ENCODE peak calls at places on chromosome 19, in four cellular contexts. B is uterus, A is heart right ventricle, L is left ventricle myocardium inferior. Y is an unnamed sample.

GRCh38 chr19:29645911-29646310 is 19.4 kb upstream of the PLEKHF1 start:
- DNase-seq in L (peak; percentile 48), A (peak; percentile 61), B (peak; percentile 47), Y (no peak)

GRCh38 chr19:36849701-36850645 is 703 bp upstream of the ZNF345 start:
- DNase-seq in B (peak; percentile 88), A (peak; percentile 94), L (peak; percentile 91), Y (peak; percentile 94)

GRCh38 chr19:850221-850978 is 1.7 kb upstream of the ELANE start:
- DNase-seq in B (peak; percentile 94), L (peak; percentile 93), A (peak; percentile 90), Y (peak; percentile 94)

GRCh38 chr19:39142655-39143054 is 17.1 kb downstream of the PAK4 start:
- DNase-seq in L (no peak), A (no peak), B (no peak), Y (no peak)

GRCh38 chr19:50003810-50004419 is 21.3 kb downstream of the VRK3 start:
- DNase-seq in L (no peak), B (peak; percentile 56), A (peak; percentile 16), Y (peak; percentile 82)

GRCh38 chr19:33558846-33559245 is 37.3 kb upstream of the PEPD start:
- DNase-seq in B (no peak), A (no peak), L (no peak), Y (no peak)

GRCh38 chr19:48170817-48171347 is 402 bp downstream of the ZSWIM9 start:
- DNase-seq in B (no peak), A (no peak), L (no peak), Y (no peak)

GRCh38 chr19:3057275-3057714 is 5.0 kb downstream of the TLE5 start:
- DNase-seq in L (peak; percentile 88), B (peak; percentile 93), A (peak; percentile 86), Y (peak; percentile 95)

GRCh38 chr19:35166100-35167063 is 11.8 kb downstream of the FXYD5 start:
- DNase-seq in L (no peak), B (no peak), A (no peak), Y (no peak)

GRCh38 chr19:13622727-13623126 is 116.4 kb upstream of the CACNA1A start:
- DNase-seq in A (no peak), B (no peak), L (no peak), Y (no peak)

GRCh38 chr19:3005345-3005744 is 23.7 kb downstream of the TLE2 start:
- DNase-seq in B (no peak), L (no peak), A (no peak), Y (no peak)

GRCh38 chr19:48717059-48717395 is 2.5 kb downstream of the MAMSTR start:
- DNase-seq in A (no peak), L (no peak), B (no peak), Y (no peak)

GRCh38 chr19:40298026-40298425 is 12.9 kb upstream of the AKT2 start:
- DNase-seq in B (no peak), A (no peak), L (no peak), Y (no peak)

GRCh38 chr19:35269425-35270117 is 809 bp downstream of the USF2 start:
- DNase-seq in L (peak; percentile 88), B (peak; percentile 82), A (peak; percentile 88), Y (peak; percentile 87)

GRCh38 chr19:32563761-32564160 is 17.2 kb upstream of the PDCD5 start:
- DNase-seq in B (no peak), L (no peak), A (no peak), Y (no peak)

GRCh38 chr19:5985098-5985783 is 7.3 kb upstream of the RANBP3 start:
- DNase-seq in B (no peak), A (no peak), L (no peak), Y (no peak)
- H3K27ac ChIP-seq in B (no peak overlapping the region), A (no peak overlapping the region), L (no peak overlapping the region), Y (peak overlapping the region; percentile 83)

DNA sequence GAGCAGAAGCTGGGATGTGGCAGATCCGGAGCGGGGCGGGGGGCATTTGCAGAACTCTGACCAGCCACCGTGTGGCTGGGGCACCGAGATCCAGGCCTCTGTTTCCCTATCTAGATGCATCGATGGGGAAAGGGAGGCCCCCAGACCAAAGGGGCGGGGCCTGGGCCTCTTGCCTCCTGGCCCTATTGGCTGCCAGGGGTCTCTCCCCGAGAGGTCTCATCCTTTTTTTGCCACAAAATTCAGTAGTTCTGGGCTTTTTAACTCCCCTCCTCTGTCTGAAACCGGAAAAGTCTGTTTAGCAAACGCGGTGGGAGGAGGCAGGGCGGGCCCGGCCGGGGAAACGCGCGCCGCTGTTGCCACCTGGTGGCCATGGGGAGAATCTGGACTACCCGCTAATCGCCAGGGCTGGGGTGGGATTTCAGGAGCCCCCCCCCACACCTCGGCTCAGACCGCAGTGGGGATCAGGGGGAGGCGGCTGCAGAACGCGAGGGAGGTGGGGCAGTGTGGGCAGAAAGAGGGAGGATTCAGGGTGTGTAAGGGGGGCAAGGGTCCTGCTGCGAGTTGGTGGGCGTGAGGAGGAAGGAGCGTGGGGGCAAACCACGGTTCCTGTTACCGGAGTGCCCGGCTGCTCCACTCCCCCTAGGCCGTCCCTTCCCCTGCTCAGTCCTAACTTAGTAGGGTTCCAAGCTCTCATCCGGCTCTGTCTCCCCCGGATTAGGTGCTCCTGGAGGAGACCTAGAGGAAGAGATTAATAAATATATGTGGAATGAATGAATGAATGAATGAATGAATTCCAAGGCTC is 28.3 kb downstream of the IL12RB1 start:
- DNase-seq in A (peak; percentile 84), L (peak; percentile 82), B (peak; percentile 74), Y (peak; percentile 86)
- H3K4me3 ChIP-seq in A (no peak overlapping the region), L (peak overlapping the region; percentile 51), B (no peak overlapping the region), Y (peak overlapping the region; percentile 47)

DNA sequence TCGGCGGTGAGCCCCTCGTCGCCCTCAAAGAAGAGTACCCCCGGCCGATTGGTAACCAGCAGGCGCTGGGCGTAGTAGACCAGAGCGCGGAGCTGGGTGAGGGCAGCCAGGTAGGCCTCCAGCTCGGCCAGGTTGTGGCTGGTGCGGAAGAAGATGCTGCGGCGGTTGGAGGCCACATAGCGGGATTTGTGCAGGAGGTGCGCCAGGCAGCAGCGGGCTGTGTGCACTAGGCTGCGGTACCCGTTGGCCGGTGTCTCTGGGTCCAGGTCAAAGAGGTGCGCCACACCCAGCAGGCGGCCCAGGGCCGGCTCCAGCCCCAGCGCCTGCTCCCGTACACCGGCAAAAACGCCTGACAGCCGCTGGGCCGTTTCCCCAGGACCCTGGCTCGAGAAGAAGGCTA is 16.8 kb downstream of the LIPE start:
- DNase-seq in L (no peak), B (no peak), A (no peak), Y (no peak)
- H3K27ac ChIP-seq in L (peak overlapping the region; percentile 75), B (no peak overlapping the region), A (no peak overlapping the region), Y (no peak overlapping the region)

GRCh38 chr19:55528030-55528801 is 8.7 kb downstream of the SBK2 start:
- DNase-seq in B (no peak), A (no peak), L (no peak), Y (no peak)
- H3K4me3 ChIP-seq in B (no peak overlapping the region), A (no peak overlapping the region), L (no peak overlapping the region), Y (no peak overlapping the region)

Y was measured in coronary artery.